ENCODE peak calls at places on chromosome 19, in four cellular contexts. D is colonic mucosa, K is kidney, A is HCT116. I is an unnamed sample. For H3K4me1, the result is how much of the 10 kb centered on the place peaks cover.

GRCh38 chr19:57171551-57172081 is 4.3 kb upstream of the DUXA start:
- DNase-seq in D (peak), K (peak), A (no peak), I (peak)

GRCh38 chr19:37998801-37999308 is 91.8 kb downstream of the SIPA1L3 start:
- DNase-seq in D (no peak), K (no peak), A (no peak), I (no peak)

GRCh38 chr19:10952809-10953208 is 8.0 kb upstream of the SMARCA4 start:
- DNase-seq in D (peak), K (no peak), A (peak), I (peak)

GRCh38 chr19:39408392-39409206 is 2.0 kb downstream of the ZFP36 start:
- DNase-seq in D (peak), K (peak), A (peak), I (peak)

GRCh38 chr19:42242071-42242511 is 311 bp downstream of the GSK3A start:
- DNase-seq in D (peak), K (no peak), A (no peak), I (no peak)

GRCh38 chr19:2444251-2445002 is 12.3 kb downstream of the LMNB2 start:
- DNase-seq in D (no peak), K (no peak), A (no peak), I (no peak)

GRCh38 chr19:3548594-3548993 is 8.8 kb downstream of the MFSD12 start:
- DNase-seq in D (no peak), K (no peak), A (no peak), I (no peak)

GRCh38 chr19:30856786-30857185 is 484.6 kb downstream of the ZNF536 start:
- DNase-seq in D (no peak), K (no peak), A (no peak), I (no peak)

GRCh38 chr19:44626067-44626624 is 12.8 kb downstream of the IGSF23 start:
- DNase-seq in D (no peak), K (no peak), A (peak), I (peak)

GRCh38 chr19:510606-511100 is 3.4 kb downstream of the TPGS1 start:
- DNase-seq in D (peak), K (peak), A (peak), I (peak)

GRCh38 chr19:512548-513365 is 5.5 kb downstream of the TPGS1 start:
- DNase-seq in D (no peak), K (no peak), A (no peak), I (no peak)

GRCh38 chr19:514166-514663 is 6.9 kb downstream of the TPGS1 start:
- DNase-seq in D (no peak), K (no peak), A (no peak), I (no peak)

GRCh38 chr19:511101-511841 is 4.0 kb downstream of the TPGS1 start:
- DNase-seq in D (peak), K (no peak), A (peak), I (peak)

GRCh38 chr19:513368-514165 is 6.3 kb downstream of the TPGS1 start:
- DNase-seq in D (no peak), K (no peak), A (no peak), I (no peak)
- TF ChIP-seq CTCF in D (no peak), K (no peak), A (no peak), I (no peak)

GRCh38 chr19:18322759-18323460 is at the start of gene LSM4:
- DNase-seq in D (peak), K (peak), A (peak), I (peak)
- H3K4me1 ChIP-seq in D (under half), K (under half), A (half or more), I (under half)

GRCh38 chr19:17541184-17541759 is 14.2 kb upstream of the COLGALT1 start:
- DNase-seq in D (no peak), K (no peak), A (no peak), I (no peak)

GRCh38 chr19:17538684-17539287 is 16.7 kb upstream of the COLGALT1 start:
- DNase-seq in D (no peak), K (peak), A (no peak), I (no peak)

GRCh38 chr19:17540174-17540573 is 15.3 kb upstream of the COLGALT1 start:
- DNase-seq in D (no peak), K (no peak), A (no peak), I (no peak)

GRCh38 chr19:17542042-17542441 is 13.4 kb upstream of the COLGALT1 start:
- DNase-seq in D (no peak), K (peak), A (no peak), I (no peak)

GRCh38 chr19:17539288-17540117 is 15.9 kb upstream of the COLGALT1 start:
- DNase-seq in D (peak), K (peak), A (peak), I (peak)
- H3K9ac ChIP-seq in D (peak), K (no peak), A (peak), I (no peak)

GRCh38 chr19:15846923-15847322 is 31.5 kb upstream of the OR10H1 start:
- DNase-seq in D (no peak), K (no peak), A (no peak), I (no peak)

GRCh38 chr19:15840833-15841232 is 25.4 kb upstream of the OR10H1 start:
- DNase-seq in D (no peak), K (no peak), A (no peak), I (no peak)

GRCh38 chr19:15843186-15843585 is 27.7 kb upstream of the OR10H1 start:
- DNase-seq in D (no peak), K (no peak), A (no peak), I (no peak)

GRCh38 chr19:15836595-15837398 is 21.3 kb upstream of the OR10H1 start:
- DNase-seq in D (peak), K (peak), A (peak), I (peak)

DNA sequence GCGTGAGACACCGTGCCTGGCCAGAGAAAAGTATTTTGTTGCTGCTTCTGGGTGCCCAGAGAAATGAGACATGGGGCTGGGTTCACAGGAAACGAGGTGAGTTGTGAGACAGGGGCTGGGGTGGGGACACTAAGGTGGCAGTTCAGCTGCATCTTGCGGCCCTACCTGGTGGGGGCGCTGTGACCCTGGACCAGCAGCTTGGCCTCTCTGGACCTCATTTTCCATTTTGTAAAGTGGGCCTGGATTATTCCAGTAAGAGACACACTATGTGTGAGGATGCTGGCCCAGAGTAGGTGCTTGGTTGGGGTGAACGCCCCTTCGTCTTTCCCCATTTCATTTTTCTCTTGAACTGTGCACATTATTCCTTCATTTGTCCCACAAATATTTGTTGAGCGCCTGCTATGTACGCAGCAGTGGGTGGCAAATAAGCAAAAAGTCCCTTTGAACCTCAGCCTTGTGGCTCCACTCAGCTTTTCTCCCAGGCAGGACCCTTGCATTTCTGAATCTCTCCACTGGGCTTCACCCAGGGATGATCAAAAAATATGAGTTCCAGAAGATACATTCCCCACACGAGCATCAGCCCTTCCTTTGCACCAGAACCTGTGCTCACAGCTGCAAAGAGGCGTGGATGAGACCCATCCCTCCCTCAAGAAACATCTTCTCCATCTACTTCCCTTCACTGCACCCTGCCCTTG is 26.6 kb upstream of the OR10H1 start:
- DNase-seq in D (no peak), K (no peak), A (no peak), I (no peak)
- TF ChIP-seq CTCF in D (no peak), K (no peak), A (peak), I (no peak)

GRCh38 chr19:46866407-46867132 is 5.8 kb downstream of the ARHGAP35 start:
- DNase-seq in D (no peak), K (no peak), A (no peak), I (no peak)
- H3K4me1 ChIP-seq in D (under half), K (under half), A (half or more), I (under half)

GRCh38 chr19:13035820-13036365 is 40.6 kb downstream of the NFIX start:
- DNase-seq in D (no peak), K (no peak), A (no peak), I (no peak)

GRCh38 chr19:13037161-13037560 is 41.9 kb downstream of the NFIX start:
- DNase-seq in D (no peak), K (no peak), A (no peak), I (peak)

GRCh38 chr19:13037718-13038117 is 42.4 kb downstream of the NFIX start:
- DNase-seq in D (no peak), K (no peak), A (no peak), I (no peak)

GRCh38 chr19:13034636-13035035 is 39.4 kb downstream of the NFIX start:
- DNase-seq in D (no peak), K (no peak), A (no peak), I (peak)

DNA sequence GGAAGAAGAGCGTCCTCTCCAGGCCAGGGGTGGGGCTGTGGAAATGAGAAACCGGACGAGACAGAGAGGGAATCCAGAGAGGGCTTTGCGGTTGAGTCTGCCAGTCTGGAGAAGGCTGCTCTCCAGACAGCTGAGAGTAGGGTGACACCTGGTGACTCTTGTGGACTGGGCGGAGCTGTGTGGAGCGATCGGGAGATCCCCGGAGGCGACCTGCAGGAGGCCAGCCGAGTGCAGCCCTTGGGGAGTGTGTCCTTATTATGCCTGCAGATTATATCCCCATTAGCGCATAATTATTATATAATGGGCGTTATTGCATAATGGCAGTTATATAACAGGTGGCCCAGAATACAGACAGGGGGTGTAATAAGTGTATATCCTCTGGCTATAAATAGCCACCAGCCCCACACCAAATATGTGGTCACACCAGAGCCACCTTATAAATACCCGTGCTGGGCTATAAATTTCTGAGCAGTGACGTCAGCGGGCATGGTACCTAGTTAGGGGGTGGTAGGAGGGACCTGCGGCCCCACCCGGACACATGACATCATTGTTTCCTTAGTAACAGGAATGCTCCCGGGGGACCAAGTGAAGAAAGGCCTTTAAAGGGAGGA is 41.2 kb downstream of the NFIX start:
- DNase-seq in D (peak), K (no peak), A (peak), I (peak)
- H3K9ac ChIP-seq in D (no peak), K (no peak), A (peak), I (peak)

I was measured in mammary epithelial cell.